ENCODE peak calls at places on chromosomes 7 and 10, in five cellular contexts. Q is hepatocyte; O is CD4-positive, alpha-beta memory T cell; E is fibroblast of mammary gland; K is heart right ventricle. H is an unnamed sample.

GRCh38 chr7:105978035-105978434 is 15.0 kb downstream of the CDHR3 start:
- DNase-seq in Q (no peak), O (no peak), E (no peak), K (no peak), H (no peak)

GRCh38 chr7:41035788-41036187 is 667.1 kb downstream of the INHBA start:
- DNase-seq in Q (no peak), O (no peak), E (no peak), K (no peak), H (no peak)

GRCh38 chr7:134699871-134700270 is 53.2 kb downstream of the BPGM start:
- DNase-seq in Q (no peak), O (no peak), E (no peak), K (no peak), H (no peak)

GRCh38 chr10:124667425-124668130 is 76.6 kb downstream of the FAM53B start:
- DNase-seq in Q (no peak), O (no peak), E (no peak), K (no peak), H (no peak)

GRCh38 chr10:124917939-124918830 is 23.7 kb upstream of the ZRANB1 start:
- DNase-seq in Q (no peak), O (no peak), E (peak), K (no peak), H (no peak)

GRCh38 chr10:111648046-111648445 is 535.5 kb downstream of the GPAM start:
- DNase-seq in Q (no peak), O (no peak), E (peak), K (no peak), H (peak)

GRCh38 chr10:133163889-133164815 is 4.1 kb downstream of the KNDC1 start:
- DNase-seq in Q (no peak), O (no peak), E (no peak), K (no peak), H (no peak)

GRCh38 chr10:63719174-63719856 is 198.1 kb downstream of the REEP3 start:
- DNase-seq in Q (no peak), O (no peak), E (no peak), K (no peak), H (no peak)

GRCh38 chr7:4836206-4836661 is 25.6 kb downstream of the PAPOLB start:
- DNase-seq in Q (no peak), O (no peak), E (no peak), K (no peak), H (no peak)

GRCh38 chr10:44864042-44864436 is 47.1 kb upstream of the TMEM72 start:
- DNase-seq in Q (peak), O (no peak), E (peak), K (peak), H (no peak)

GRCh38 chr7:155206286-155207020 is 91.2 kb upstream of the INSIG1 start:
- DNase-seq in Q (no peak), O (peak), E (peak), K (peak), H (peak)

GRCh38 chr10:10499839-10500238 is 517.8 kb upstream of the CELF2 start:
- DNase-seq in Q (no peak), O (no peak), E (peak), K (no peak), H (peak)

GRCh38 chr10:61992059-61992460 is 90.6 kb downstream of the ARID5B start:
- DNase-seq in Q (no peak), O (peak), E (peak), K (no peak), H (no peak)

GRCh38 chr7:90530263-90530662 is 60.8 kb downstream of the PTTG1IP2 start:
- DNase-seq in Q (no peak), O (no peak), E (peak), K (no peak), H (peak)

GRCh38 chr10:17873946-17874345 is 64.8 kb downstream of the MRC1 start:
- DNase-seq in Q (no peak), O (no peak), E (peak), K (no peak), H (no peak)

GRCh38 chr10:114632869-114633715 is 25.0 kb downstream of the ABLIM1 start:
- DNase-seq in Q (peak), O (no peak), E (peak), K (no peak), H (peak)

GRCh38 chr10:103911021-103911459 is 6.9 kb downstream of the STN1 start:
- DNase-seq in Q (no peak), O (peak), E (no peak), K (no peak), H (no peak)

GRCh38 chr7:145909956-145910611 is 206.5 kb upstream of the CNTNAP2 start:
- DNase-seq in Q (no peak), O (no peak), E (peak), K (no peak), H (peak)

GRCh38 chr10:72031706-72032105 is 56.6 kb downstream of the SPOCK2 start:
- DNase-seq in Q (no peak), O (no peak), E (no peak), K (no peak), H (no peak)

GRCh38 chr10:89426230-89426868 is 12.0 kb downstream of the IFIT5 start:
- DNase-seq in Q (peak), O (no peak), E (peak), K (no peak), H (no peak)

GRCh38 chr10:78960316-78960800 is 108.4 kb upstream of the ZMIZ1 start:
- DNase-seq in Q (peak), O (no peak), E (peak), K (peak), H (peak)

GRCh38 chr10:3255616-3256015 is 83.0 kb upstream of the PITRM1 start:
- DNase-seq in Q (no peak), O (no peak), E (no peak), K (no peak), H (no peak)

GRCh38 chr7:142385528-142386340 is 127.9 kb upstream of the PRSS58 start:
- DNase-seq in Q (peak), O (no peak), E (peak), K (peak), H (peak)

GRCh38 chr10:1653321-1653720 is 84.0 kb downstream of the ADARB2 start:
- DNase-seq in Q (no peak), O (no peak), E (no peak), K (no peak), H (no peak)

GRCh38 chr7:123757095-123757494 is 8.3 kb upstream of the WASL start:
- DNase-seq in Q (no peak), O (no peak), E (no peak), K (no peak), H (no peak)

GRCh38 chr10:74227697-74228424 is 76.8 kb downstream of the ADK start:
- DNase-seq in Q (no peak), O (no peak), E (peak), K (no peak), H (no peak)

GRCh38 chr10:24156686-24157085 is 52.3 kb upstream of the KIAA1217 start:
- DNase-seq in Q (no peak), O (no peak), E (peak), K (no peak), H (no peak)

GRCh38 chr7:118327179-118327578 is 102.7 kb downstream of the ANKRD7 start:
- DNase-seq in Q (peak), O (no peak), E (no peak), K (no peak), H (no peak)

GRCh38 chr10:44437837-44438752 is 53.2 kb upstream of the CXCL12 start:
- DNase-seq in Q (no peak), O (no peak), E (no peak), K (peak), H (no peak)

GRCh38 chr10:89644967-89645741 is at the start of gene PANK1:
- DNase-seq in Q (peak), O (peak), E (peak), K (peak), H (peak)

GRCh38 chr10:72728462-72728861 is 36.5 kb downstream of the MCU start:
- DNase-seq in Q (no peak), O (no peak), E (no peak), K (no peak), H (no peak)

GRCh38 chr7:36923185-36923584 is 198.9 kb upstream of the AOAH start:
- DNase-seq in Q (no peak), O (no peak), E (no peak), K (no peak), H (no peak)

GRCh38 chr7:3712841-3713240 is 411.8 kb downstream of the SDK1 start:
- DNase-seq in Q (no peak), O (no peak), E (no peak), K (no peak), H (no peak)

GRCh38 chr7:12490105-12490688 is 80.3 kb upstream of the SCIN start:
- DNase-seq in Q (peak), O (no peak), E (peak), K (no peak), H (no peak)

GRCh38 chr10:114683593-114683992 is 25.5 kb upstream of the ABLIM1 start:
- DNase-seq in Q (no peak), O (no peak), E (no peak), K (peak), H (no peak)

GRCh38 chr10:89645742-89646172 is 715 bp upstream of the PANK1 start:
- DNase-seq in Q (peak), O (no peak), E (no peak), K (no peak), H (no peak)

GRCh38 chr10:59463909-59464308 is 101.6 kb upstream of the FAM13C start:
- DNase-seq in Q (no peak), O (no peak), E (no peak), K (no peak), H (no peak)

GRCh38 chr10:28679941-28680752 is 2.8 kb downstream of the BAMBI start:
- DNase-seq in Q (peak), O (no peak), E (no peak), K (no peak), H (no peak)

GRCh38 chr7:127252380-127252718 is 392 bp downstream of the GRM8 start:
- DNase-seq in Q (no peak), O (no peak), E (no peak), K (no peak), H (no peak)
- H3K4me3 ChIP-seq in Q (peak), O (peak), E (peak), K (peak), H (peak)

GRCh38 chr7:25180592-25180923 is 47.7 kb downstream of the NPVF start:
- DNase-seq in Q (no peak), O (no peak), E (no peak), K (no peak), H (no peak)
- H3K4me3 ChIP-seq in Q (peak), O (peak), E (peak), K (peak), H (peak)

GRCh38 chr7:132568962-132569361 is 7.3 kb downstream of the PLXNA4 start:
- DNase-seq in Q (no peak), O (no peak), E (no peak), K (no peak), H (no peak)

GRCh38 chr7:132569884-132570614 is 6.2 kb downstream of the PLXNA4 start:
- DNase-seq in Q (no peak), O (no peak), E (no peak), K (no peak), H (no peak)

GRCh38 chr7:132573237-132573636 is 3.0 kb downstream of the PLXNA4 start:
- DNase-seq in Q (no peak), O (no peak), E (no peak), K (no peak), H (no peak)

GRCh38 chr7:132574281-132574680 is 2.0 kb downstream of the PLXNA4 start:
- DNase-seq in Q (no peak), O (no peak), E (no peak), K (no peak), H (no peak)

DNA sequence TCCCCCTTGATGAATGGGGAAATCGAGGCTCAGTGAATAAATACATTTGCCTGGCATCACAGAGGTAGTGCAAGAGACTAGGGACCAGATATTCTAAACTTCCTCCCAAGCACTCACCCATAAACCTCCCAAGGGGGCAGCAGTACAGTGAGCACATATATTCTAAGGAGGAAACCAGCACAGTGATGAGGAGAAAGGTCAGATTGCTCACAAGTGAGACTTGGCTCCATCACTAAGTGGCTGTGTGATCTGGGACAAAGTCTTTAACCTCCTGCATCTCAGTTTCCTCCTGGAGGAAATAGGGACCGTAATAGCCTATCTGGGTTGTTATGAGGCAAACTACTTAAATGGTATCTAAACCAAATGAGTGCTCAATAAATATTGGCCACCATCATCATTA is 4.3 kb downstream of the PLXNA4 start:
- DNase-seq in Q (no peak), O (no peak), E (peak), K (no peak), H (no peak)
- H3K4me3 ChIP-seq in Q (no peak), O (no peak), E (no peak), K (no peak), H (no peak)

GRCh38 chr7:2518737-2519118 is 846 bp upstream of the LFNG start:
- DNase-seq in Q (no peak), O (no peak), E (no peak), K (no peak), H (no peak)
- H3K4me3 ChIP-seq in Q (peak), O (peak), E (peak), K (no peak), H (peak)